ENCODE peak calls at places on chromosomes 16 and 17, in four cellular contexts. A, E, W and X are unnamed samples.

GRCh38 chr17:49707608-49708514 is at the start of gene SLC35B1:
- DNase-seq in A (peak), E (peak), W (peak), X (peak)

GRCh38 chr16:85917012-85917411 is 18.1 kb downstream of the IRF8 start:
- DNase-seq in A (no peak), E (no peak), W (no peak), X (no peak)

GRCh38 chr16:13471036-13471435 is 448.9 kb upstream of the ERCC4 start:
- DNase-seq in A (no peak), E (no peak), W (no peak), X (no peak)

GRCh38 chr17:27807567-27808470 is 7.5 kb upstream of the NOS2 start:
- DNase-seq in A (peak), E (peak), W (peak), X (peak)

GRCh38 chr16:1678500-1679098 is 520 bp downstream of the JPT2 start:
- DNase-seq in A (peak), E (peak), W (peak), X (peak)

GRCh38 chr17:49327835-49328784 is 33.9 kb downstream of the ZNF652 start:
- DNase-seq in A (no peak), E (no peak), W (peak), X (no peak)

GRCh38 chr17:78381601-78382168 is 3.2 kb downstream of the PGS1 start:
- DNase-seq in A (no peak), E (no peak), W (no peak), X (peak)

GRCh38 chr16:51433597-51433996 is 282.5 kb upstream of the SALL1 start:
- DNase-seq in A (peak), E (no peak), W (no peak), X (no peak)

GRCh38 chr16:85522842-85523601 is 90.1 kb upstream of the GSE1 start:
- DNase-seq in A (peak), E (peak), W (no peak), X (peak)